ENCODE peak calls at places on chromosome 4, in five cellular contexts. R is upper lobe of left lung, J is HepG2, B is K562, S is GM12878. O is an unnamed sample.

GRCh38 chr4:22514431-22514830 is 1.4 kb downstream of the ADGRA3 start:
- ATAC-seq in R (no peak), J (no peak), B (no peak), S (no peak), O (no peak)

GRCh38 chr4:139606600-139607301 is 50.7 kb upstream of the SETD7 start:
- ATAC-seq in R (peak; percentile 73), J (peak; percentile 66), B (peak; percentile 75), S (peak; percentile 49), O (peak; percentile 67)

GRCh38 chr4:159446266-159446976 is 343.5 kb downstream of the RAPGEF2 start:
- ATAC-seq in R (peak; percentile 95), J (peak; percentile 100), B (peak; percentile 99), S (peak; percentile 100), O (peak; percentile 84)

GRCh38 chr4:98682719-98683118 is 24.3 kb upstream of the TSPAN5 start:
- ATAC-seq in R (no peak), J (no peak), B (peak; percentile 89), S (no peak), O (no peak)

GRCh38 chr4:42816189-42816588 is 76.3 kb upstream of the GRXCR1 start:
- ATAC-seq in R (no peak), J (no peak), B (no peak), S (no peak), O (no peak)

GRCh38 chr4:98536631-98537030 is 121.8 kb downstream of the TSPAN5 start:
- ATAC-seq in R (no peak), J (no peak), B (no peak), S (no peak), O (no peak)

GRCh38 chr4:139903845-139904244 is 238.2 kb downstream of the MGST2 start:
- ATAC-seq in R (peak; percentile 50), J (no peak), B (no peak), S (no peak), O (no peak)

GRCh38 chr4:101262683-101263082 is 84.6 kb downstream of the PPP3CA start:
- ATAC-seq in R (no peak), J (no peak), B (no peak), S (peak; percentile 61), O (no peak)

GRCh38 chr4:15736514-15737050 is 33.7 kb downstream of the BST1 start:
- ATAC-seq in R (no peak), J (no peak), B (no peak), S (no peak), O (no peak)

GRCh38 chr4:108536577-108536976 is 83.8 kb upstream of the RPL34 start:
- ATAC-seq in R (no peak), J (no peak), B (no peak), S (no peak), O (no peak)

GRCh38 chr4:68359508-68359907 is 9.6 kb upstream of the YTHDC1 start:
- ATAC-seq in R (no peak), J (peak; percentile 19), B (no peak), S (peak; percentile 85), O (no peak)

GRCh38 chr4:151668687-151669402 is 92.0 kb downstream of the GATB start:
- ATAC-seq in R (no peak), J (no peak), B (no peak), S (no peak), O (no peak)

GRCh38 chr4:80036306-80036705 is 36.7 kb downstream of the ANTXR2 start:
- ATAC-seq in R (no peak), J (no peak), B (peak; percentile 28), S (no peak), O (no peak)

GRCh38 chr4:116872308-116872707 is 213.1 kb downstream of the TRAM1L1 start:
- ATAC-seq in R (no peak), J (no peak), B (no peak), S (no peak), O (no peak)

GRCh38 chr4:169244210-169244609 is 26.5 kb downstream of the SH3RF1 start:
- ATAC-seq in R (peak; percentile 22), J (no peak), B (no peak), S (no peak), O (no peak)

GRCh38 chr4:52619591-52619931 is 39.5 kb downstream of the USP46 start:
- ATAC-seq in R (no peak), J (no peak), B (no peak), S (no peak), O (no peak)

DNA sequence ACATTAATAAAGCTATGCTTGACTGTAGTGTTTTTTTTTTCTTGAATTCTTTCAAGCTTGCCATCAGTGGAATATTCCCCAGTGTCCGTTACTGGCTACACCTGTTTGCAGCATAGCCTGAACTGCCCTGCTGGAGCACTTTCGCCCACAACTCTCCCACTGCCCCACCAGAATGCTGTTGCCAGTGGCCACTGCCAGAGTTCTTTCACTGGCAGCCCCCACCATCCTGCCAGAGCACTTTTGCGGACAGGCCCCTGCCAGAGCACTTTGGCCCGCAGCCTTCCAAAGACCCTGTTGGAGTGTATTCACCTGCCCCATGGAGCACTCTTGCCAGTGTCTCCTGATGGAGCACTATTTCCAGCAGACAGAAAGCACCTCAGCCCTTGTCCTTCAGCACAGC is 452.3 kb upstream of the GRID2 start:
- ATAC-seq in R (no peak), J (no peak), B (no peak), S (no peak), O (no peak)
- TF ChIP-seq EP300 in R (no peak), J (no peak), B (no peak), S (no peak), O (no peak)

GRCh38 chr4:41216294-41217019 is 2.1 kb upstream of the APBB2 start:
- ATAC-seq in R (peak; percentile 54), J (peak; percentile 64), B (peak; percentile 69), S (peak; percentile 60), O (peak; percentile 67)
- TF ChIP-seq POLR2AphosphoS5 in R (peak; percentile 62), J (peak; percentile 87), B (no peak), S (peak; percentile 86), O (peak; percentile 57)

DNA sequence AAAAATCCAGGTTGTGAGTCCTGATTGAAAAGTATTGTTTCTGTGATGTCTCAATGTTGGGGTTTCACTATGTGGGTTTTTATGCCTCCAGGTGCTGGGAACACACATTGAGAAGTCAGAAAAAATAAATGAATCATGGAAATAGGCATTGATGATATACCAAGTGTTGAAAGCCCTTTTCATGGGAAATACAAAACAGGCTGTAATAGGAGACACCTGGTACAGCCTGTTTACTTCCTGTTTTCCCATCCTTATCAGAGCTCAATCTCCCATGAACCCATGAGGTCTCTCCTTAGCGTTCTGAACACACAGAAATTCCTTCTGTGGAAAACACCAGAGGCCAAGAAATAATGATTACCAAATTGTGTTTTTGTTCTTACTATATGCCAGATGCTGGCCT is 106.3 kb upstream of the BOD1L1 start:
- ATAC-seq in R (no peak), J (no peak), B (no peak), S (no peak), O (no peak)
- H3K4me1 ChIP-seq in R (no peaks in the 10 kb centered on the region), J (no peaks in the 10 kb centered on the region), B (no peaks in the 10 kb centered on the region), S (no peaks in the 10 kb centered on the region), O (no peaks in the 10 kb centered on the region)

GRCh38 chr4:136670265-136670664 is 862.0 kb downstream of the PCDH18 start:
- ATAC-seq in R (no peak), J (no peak), B (no peak), S (no peak), O (no peak)
- TF ChIP-seq EP300 in R (no peak), J (no peak), B (no peak), S (no peak), O (no peak)

GRCh38 chr4:95547708-95548471 is 883 bp downstream of the UNC5C start:
- ATAC-seq in R (peak; percentile 41), J (peak; percentile 29), B (no peak), S (peak; percentile 2), O (peak; percentile 16)
- TF ChIP-seq POLR2AphosphoS5 in R (no peak), J (no peak), B (no peak), S (no peak), O (no peak)

DNA sequence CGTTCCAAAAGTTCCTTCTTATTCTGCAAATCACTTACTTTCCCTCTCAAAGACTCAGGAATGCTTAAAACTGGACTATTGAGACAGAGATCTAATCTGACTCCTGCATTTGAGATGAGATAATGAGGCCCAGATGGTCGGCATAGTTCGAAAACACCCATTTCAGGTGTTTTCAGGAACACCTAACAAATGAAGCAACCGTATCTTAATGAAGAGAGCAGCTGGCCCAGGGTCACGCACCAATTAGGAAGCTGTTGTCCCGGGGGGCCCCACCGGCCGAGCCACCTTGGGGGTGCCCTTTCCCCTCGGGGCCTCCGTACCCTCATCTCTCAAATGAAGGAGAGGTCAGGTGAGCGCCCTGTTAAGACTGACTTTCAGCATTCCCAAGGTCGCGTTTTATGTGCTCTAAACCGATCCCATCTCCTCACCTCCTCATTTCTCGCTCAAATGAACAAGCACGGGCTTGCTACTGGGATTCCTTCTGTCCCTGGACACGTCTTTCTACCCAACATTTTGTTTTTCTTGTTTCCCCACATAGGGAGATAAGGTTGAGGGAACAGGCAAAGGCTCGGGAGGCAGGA is 826 bp downstream of the LRPAP1 start:
- ATAC-seq in R (no peak), J (no peak), B (no peak), S (peak; percentile 2), O (no peak)
- H3K4me1 ChIP-seq in R (peaks cover 36% of the 10 kb centered on the region), J (peaks cover 28% of the 10 kb centered on the region), B (peaks cover 49% of the 10 kb centered on the region), S (peaks cover 13% of the 10 kb centered on the region), O (peaks cover 20% of the 10 kb centered on the region)

GRCh38 chr4:186693159-186693815 is 30.4 kb downstream of the FAT1 start:
- ATAC-seq in R (peak; percentile 88), J (no peak), B (peak; percentile 76), S (no peak), O (peak; percentile 82)
- TF ChIP-seq EP300 in R (no peak), J (no peak), B (no peak), S (no peak), O (no peak)

GRCh38 chr4:2267320-2267811 is 5.5 kb upstream of the MXD4 start:
- ATAC-seq in R (no peak), J (no peak), B (peak; percentile 86), S (no peak), O (no peak)

GRCh38 chr4:2266821-2267220 is 4.9 kb upstream of the MXD4 start:
- ATAC-seq in R (no peak), J (no peak), B (no peak), S (no peak), O (no peak)

GRCh38 chr4:2264481-2265041 is 2.7 kb upstream of the MXD4 start:
- ATAC-seq in R (no peak), J (no peak), B (no peak), S (no peak), O (no peak)

GRCh38 chr4:2265113-2266110 is 3.5 kb upstream of the MXD4 start:
- ATAC-seq in R (no peak), J (no peak), B (no peak), S (no peak), O (no peak)

DNA sequence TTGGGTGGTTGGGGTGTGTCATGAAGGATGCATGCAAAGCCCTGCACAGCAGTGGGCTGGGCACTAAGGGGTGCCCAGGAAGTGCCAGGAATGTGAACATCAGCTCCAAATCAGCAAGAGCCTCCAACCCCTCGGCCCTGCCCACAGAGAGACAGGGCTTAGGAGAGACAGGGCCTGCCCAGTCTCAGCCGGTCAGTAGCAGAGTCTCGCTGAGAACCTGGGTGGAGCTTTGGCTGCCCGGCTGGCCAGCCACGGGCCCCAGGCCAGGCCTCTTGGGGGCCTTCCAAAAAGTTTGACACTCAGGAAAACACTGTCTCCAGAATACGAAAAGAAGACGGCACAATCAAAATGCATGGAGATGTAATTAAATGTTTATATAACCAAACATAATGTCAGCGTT is 4.3 kb upstream of the MXD4 start:
- ATAC-seq in R (no peak), J (no peak), B (no peak), S (no peak), O (no peak)
- TF ChIP-seq POLR2AphosphoS5 in R (no peak), J (no peak), B (no peak), S (no peak), O (no peak)